ENCODE peak calls at places on chromosomes 2 and 18, in eight cellular contexts. One of them, this sample, is unnamed.

GRCh38 chr2:26905341-26906198 is 57.6 kb downstream of the DPYSL5 start:
- DNase-seq in SJSA1: no peak
- DNase-seq in glutamatergic neuron: no peak
- DNase-seq in stimulated activated CD4-positive, alpha-beta T cell treated with anti-CD3 and anti-CD28 coated beads, Interleukin-4, amount 100 ng/mL, for 4 hours: no peak
- DNase-seq in T follicular helper cell: no peak
- DNase-seq in HL-60: no peak
- DNase-seq in islet precursor cell: no peak
- DNase-seq in fibroblast of mammary gland: no peak
- DNase-seq in this sample: no peak

GRCh38 chr18:45764000-45764686 is 40.2 kb downstream of the SLC14A1 start:
- DNase-seq in SJSA1: no peak
- DNase-seq in glutamatergic neuron: no peak
- DNase-seq in stimulated activated CD4-positive, alpha-beta T cell treated with anti-CD3 and anti-CD28 coated beads, Interleukin-4, amount 100 ng/mL, for 4 hours: no peak
- DNase-seq in T follicular helper cell: no peak
- DNase-seq in HL-60: no peak
- DNase-seq in islet precursor cell: no peak
- DNase-seq in fibroblast of mammary gland: peak
- DNase-seq in this sample: no peak

GRCh38 chr2:39504790-39505335 is 67.8 kb upstream of the MAP4K3 start:
- DNase-seq in SJSA1: peak
- DNase-seq in glutamatergic neuron: no peak
- DNase-seq in stimulated activated CD4-positive, alpha-beta T cell treated with anti-CD3 and anti-CD28 coated beads, Interleukin-4, amount 100 ng/mL, for 4 hours: no peak
- DNase-seq in T follicular helper cell: no peak
- DNase-seq in HL-60: no peak
- DNase-seq in islet precursor cell: no peak
- DNase-seq in fibroblast of mammary gland: peak
- DNase-seq in this sample: no peak

GRCh38 chr2:68368657-68369339 is 3.7 kb downstream of the PLEK start:
- DNase-seq in SJSA1: no peak
- DNase-seq in glutamatergic neuron: no peak
- DNase-seq in stimulated activated CD4-positive, alpha-beta T cell treated with anti-CD3 and anti-CD28 coated beads, Interleukin-4, amount 100 ng/mL, for 4 hours: no peak
- DNase-seq in T follicular helper cell: no peak
- DNase-seq in HL-60: no peak
- DNase-seq in islet precursor cell: peak
- DNase-seq in fibroblast of mammary gland: peak
- DNase-seq in this sample: no peak

GRCh38 chr18:4024702-4025101 is 430.4 kb downstream of the DLGAP1 start:
- DNase-seq in SJSA1: no peak
- DNase-seq in glutamatergic neuron: no peak
- DNase-seq in stimulated activated CD4-positive, alpha-beta T cell treated with anti-CD3 and anti-CD28 coated beads, Interleukin-4, amount 100 ng/mL, for 4 hours: no peak
- DNase-seq in T follicular helper cell: no peak
- DNase-seq in HL-60: no peak
- DNase-seq in islet precursor cell: no peak
- DNase-seq in fibroblast of mammary gland: no peak
- DNase-seq in this sample: no peak

GRCh38 chr2:106144621-106145331 is 49.3 kb downstream of the UXS1 start:
- DNase-seq in SJSA1: peak
- DNase-seq in glutamatergic neuron: no peak
- DNase-seq in stimulated activated CD4-positive, alpha-beta T cell treated with anti-CD3 and anti-CD28 coated beads, Interleukin-4, amount 100 ng/mL, for 4 hours: peak
- DNase-seq in T follicular helper cell: peak
- DNase-seq in HL-60: no peak
- DNase-seq in islet precursor cell: no peak
- DNase-seq in fibroblast of mammary gland: no peak
- DNase-seq in this sample: no peak

GRCh38 chr2:218432676-218433365 is 13.9 kb downstream of the VIL1 start:
- DNase-seq in SJSA1: no peak
- DNase-seq in glutamatergic neuron: no peak
- DNase-seq in stimulated activated CD4-positive, alpha-beta T cell treated with anti-CD3 and anti-CD28 coated beads, Interleukin-4, amount 100 ng/mL, for 4 hours: no peak
- DNase-seq in T follicular helper cell: no peak
- DNase-seq in HL-60: no peak
- DNase-seq in islet precursor cell: peak
- DNase-seq in fibroblast of mammary gland: no peak
- DNase-seq in this sample: no peak

GRCh38 chr2:28155627-28156026 is 237.0 kb upstream of the FOSL2 start:
- DNase-seq in SJSA1: no peak
- DNase-seq in glutamatergic neuron: no peak
- DNase-seq in stimulated activated CD4-positive, alpha-beta T cell treated with anti-CD3 and anti-CD28 coated beads, Interleukin-4, amount 100 ng/mL, for 4 hours: no peak
- DNase-seq in T follicular helper cell: no peak
- DNase-seq in HL-60: peak
- DNase-seq in islet precursor cell: no peak
- DNase-seq in fibroblast of mammary gland: peak
- DNase-seq in this sample: no peak

GRCh38 chr2:21451418-21451817 is 327.6 kb downstream of the TDRD15 start:
- DNase-seq in SJSA1: peak
- DNase-seq in glutamatergic neuron: no peak
- DNase-seq in stimulated activated CD4-positive, alpha-beta T cell treated with anti-CD3 and anti-CD28 coated beads, Interleukin-4, amount 100 ng/mL, for 4 hours: no peak
- DNase-seq in T follicular helper cell: no peak
- DNase-seq in HL-60: no peak
- DNase-seq in islet precursor cell: no peak
- DNase-seq in fibroblast of mammary gland: no peak
- DNase-seq in this sample: no peak

GRCh38 chr18:30623401-30624065 is 419.0 kb downstream of the DSC3 start:
- DNase-seq in SJSA1: no peak
- DNase-seq in glutamatergic neuron: no peak
- DNase-seq in stimulated activated CD4-positive, alpha-beta T cell treated with anti-CD3 and anti-CD28 coated beads, Interleukin-4, amount 100 ng/mL, for 4 hours: no peak
- DNase-seq in T follicular helper cell: no peak
- DNase-seq in HL-60: no peak
- DNase-seq in islet precursor cell: no peak
- DNase-seq in fibroblast of mammary gland: no peak
- DNase-seq in this sample: no peak

GRCh38 chr2:101278925-101279324 is 26.2 kb downstream of the CNOT11 start:
- DNase-seq in SJSA1: no peak
- DNase-seq in glutamatergic neuron: no peak
- DNase-seq in stimulated activated CD4-positive, alpha-beta T cell treated with anti-CD3 and anti-CD28 coated beads, Interleukin-4, amount 100 ng/mL, for 4 hours: no peak
- DNase-seq in T follicular helper cell: no peak
- DNase-seq in HL-60: no peak
- DNase-seq in islet precursor cell: no peak
- DNase-seq in fibroblast of mammary gland: no peak
- DNase-seq in this sample: no peak

GRCh38 chr2:45849491-45850283 is 198.2 kb downstream of the PRKCE start:
- DNase-seq in SJSA1: no peak
- DNase-seq in glutamatergic neuron: no peak
- DNase-seq in stimulated activated CD4-positive, alpha-beta T cell treated with anti-CD3 and anti-CD28 coated beads, Interleukin-4, amount 100 ng/mL, for 4 hours: no peak
- DNase-seq in T follicular helper cell: no peak
- DNase-seq in HL-60: no peak
- DNase-seq in islet precursor cell: no peak
- DNase-seq in fibroblast of mammary gland: peak
- DNase-seq in this sample: no peak

GRCh38 chr18:8288447-8289213 is 320.6 kb upstream of the RAB12 start:
- DNase-seq in SJSA1: no peak
- DNase-seq in glutamatergic neuron: no peak
- DNase-seq in stimulated activated CD4-positive, alpha-beta T cell treated with anti-CD3 and anti-CD28 coated beads, Interleukin-4, amount 100 ng/mL, for 4 hours: no peak
- DNase-seq in T follicular helper cell: no peak
- DNase-seq in HL-60: no peak
- DNase-seq in islet precursor cell: no peak
- DNase-seq in fibroblast of mammary gland: no peak
- DNase-seq in this sample: no peak

GRCh38 chr18:12838178-12838634 is 45.8 kb downstream of the PTPN2 start:
- DNase-seq in SJSA1: peak
- DNase-seq in glutamatergic neuron: no peak
- DNase-seq in stimulated activated CD4-positive, alpha-beta T cell treated with anti-CD3 and anti-CD28 coated beads, Interleukin-4, amount 100 ng/mL, for 4 hours: no peak
- DNase-seq in T follicular helper cell: no peak
- DNase-seq in HL-60: peak
- DNase-seq in islet precursor cell: no peak
- DNase-seq in fibroblast of mammary gland: peak
- DNase-seq in this sample: peak

GRCh38 chr2:120436885-120437603 is 91.1 kb downstream of the INHBB start:
- DNase-seq in SJSA1: peak
- DNase-seq in glutamatergic neuron: peak
- DNase-seq in stimulated activated CD4-positive, alpha-beta T cell treated with anti-CD3 and anti-CD28 coated beads, Interleukin-4, amount 100 ng/mL, for 4 hours: no peak
- DNase-seq in T follicular helper cell: no peak
- DNase-seq in HL-60: no peak
- DNase-seq in islet precursor cell: peak
- DNase-seq in fibroblast of mammary gland: peak
- DNase-seq in this sample: no peak

GRCh38 chr2:148523315-148523714 is 121.2 kb upstream of the EPC2 start:
- DNase-seq in SJSA1: no peak
- DNase-seq in glutamatergic neuron: no peak
- DNase-seq in stimulated activated CD4-positive, alpha-beta T cell treated with anti-CD3 and anti-CD28 coated beads, Interleukin-4, amount 100 ng/mL, for 4 hours: no peak
- DNase-seq in T follicular helper cell: no peak
- DNase-seq in HL-60: no peak
- DNase-seq in islet precursor cell: no peak
- DNase-seq in fibroblast of mammary gland: no peak
- DNase-seq in this sample: no peak

GRCh38 chr18:56240405-56240804 is 398.0 kb downstream of the TXNL1 start:
- DNase-seq in SJSA1: peak
- DNase-seq in glutamatergic neuron: no peak
- DNase-seq in stimulated activated CD4-positive, alpha-beta T cell treated with anti-CD3 and anti-CD28 coated beads, Interleukin-4, amount 100 ng/mL, for 4 hours: no peak
- DNase-seq in T follicular helper cell: no peak
- DNase-seq in HL-60: no peak
- DNase-seq in islet precursor cell: no peak
- DNase-seq in fibroblast of mammary gland: peak
- DNase-seq in this sample: no peak

GRCh38 chr18:22314406-22314805 is 103.3 kb downstream of the CTAGE1 start:
- DNase-seq in SJSA1: peak
- DNase-seq in glutamatergic neuron: no peak
- DNase-seq in stimulated activated CD4-positive, alpha-beta T cell treated with anti-CD3 and anti-CD28 coated beads, Interleukin-4, amount 100 ng/mL, for 4 hours: no peak
- DNase-seq in T follicular helper cell: no peak
- DNase-seq in HL-60: no peak
- DNase-seq in islet precursor cell: peak
- DNase-seq in fibroblast of mammary gland: peak
- DNase-seq in this sample: no peak

GRCh38 chr2:150441226-150441625 is 46.2 kb downstream of the RND3 start:
- DNase-seq in SJSA1: no peak
- DNase-seq in glutamatergic neuron: no peak
- DNase-seq in stimulated activated CD4-positive, alpha-beta T cell treated with anti-CD3 and anti-CD28 coated beads, Interleukin-4, amount 100 ng/mL, for 4 hours: no peak
- DNase-seq in T follicular helper cell: no peak
- DNase-seq in HL-60: no peak
- DNase-seq in islet precursor cell: no peak
- DNase-seq in fibroblast of mammary gland: no peak
- DNase-seq in this sample: no peak

GRCh38 chr18:57027190-57027708 is 119.6 kb upstream of the BOD1L2 start:
- DNase-seq in SJSA1: no peak
- DNase-seq in glutamatergic neuron: peak
- DNase-seq in stimulated activated CD4-positive, alpha-beta T cell treated with anti-CD3 and anti-CD28 coated beads, Interleukin-4, amount 100 ng/mL, for 4 hours: no peak
- DNase-seq in T follicular helper cell: no peak
- DNase-seq in HL-60: no peak
- DNase-seq in islet precursor cell: no peak
- DNase-seq in fibroblast of mammary gland: no peak
- DNase-seq in this sample: no peak

GRCh38 chr2:168246072-168246482 is 1.3 kb downstream of the STK39 start:
- DNase-seq in SJSA1: no peak
- DNase-seq in glutamatergic neuron: no peak
- DNase-seq in stimulated activated CD4-positive, alpha-beta T cell treated with anti-CD3 and anti-CD28 coated beads, Interleukin-4, amount 100 ng/mL, for 4 hours: no peak
- DNase-seq in T follicular helper cell: no peak
- DNase-seq in HL-60: no peak
- DNase-seq in islet precursor cell: peak
- DNase-seq in fibroblast of mammary gland: no peak
- DNase-seq in this sample: no peak

GRCh38 chr2:163800889-163801498 is 65.2 kb upstream of the FIGN start:
- DNase-seq in SJSA1: peak
- DNase-seq in glutamatergic neuron: no peak
- DNase-seq in stimulated activated CD4-positive, alpha-beta T cell treated with anti-CD3 and anti-CD28 coated beads, Interleukin-4, amount 100 ng/mL, for 4 hours: no peak
- DNase-seq in T follicular helper cell: no peak
- DNase-seq in HL-60: no peak
- DNase-seq in islet precursor cell: peak
- DNase-seq in fibroblast of mammary gland: no peak
- DNase-seq in this sample: no peak

GRCh38 chr2:120175000-120175581 is 48.1 kb downstream of the TMEM185B start:
- DNase-seq in SJSA1: peak
- DNase-seq in glutamatergic neuron: no peak
- DNase-seq in stimulated activated CD4-positive, alpha-beta T cell treated with anti-CD3 and anti-CD28 coated beads, Interleukin-4, amount 100 ng/mL, for 4 hours: no peak
- DNase-seq in T follicular helper cell: no peak
- DNase-seq in HL-60: peak
- DNase-seq in islet precursor cell: no peak
- DNase-seq in fibroblast of mammary gland: peak
- DNase-seq in this sample: no peak

GRCh38 chr2:164882276-164882675 is 40.7 kb upstream of the COBLL1 start:
- DNase-seq in SJSA1: no peak
- DNase-seq in glutamatergic neuron: no peak
- DNase-seq in stimulated activated CD4-positive, alpha-beta T cell treated with anti-CD3 and anti-CD28 coated beads, Interleukin-4, amount 100 ng/mL, for 4 hours: no peak
- DNase-seq in T follicular helper cell: no peak
- DNase-seq in HL-60: no peak
- DNase-seq in islet precursor cell: no peak
- DNase-seq in fibroblast of mammary gland: peak
- DNase-seq in this sample: no peak

GRCh38 chr2:241018051-241018891 is 19.9 kb downstream of the SNED1 start:
- DNase-seq in SJSA1: peak
- DNase-seq in glutamatergic neuron: no peak
- DNase-seq in stimulated activated CD4-positive, alpha-beta T cell treated with anti-CD3 and anti-CD28 coated beads, Interleukin-4, amount 100 ng/mL, for 4 hours: no peak
- DNase-seq in T follicular helper cell: no peak
- DNase-seq in HL-60: no peak
- DNase-seq in islet precursor cell: no peak
- DNase-seq in fibroblast of mammary gland: peak
- DNase-seq in this sample: no peak

GRCh38 chr2:174591740-174592139 is 5.9 kb downstream of the WIPF1 start:
- DNase-seq in SJSA1: no peak
- DNase-seq in glutamatergic neuron: no peak
- DNase-seq in stimulated activated CD4-positive, alpha-beta T cell treated with anti-CD3 and anti-CD28 coated beads, Interleukin-4, amount 100 ng/mL, for 4 hours: no peak
- DNase-seq in T follicular helper cell: no peak
- DNase-seq in HL-60: no peak
- DNase-seq in islet precursor cell: no peak
- DNase-seq in fibroblast of mammary gland: no peak
- DNase-seq in this sample: no peak

GRCh38 chr2:1550658-1551316 is 137.5 kb downstream of the TPO start:
- DNase-seq in SJSA1: peak
- DNase-seq in glutamatergic neuron: peak
- DNase-seq in stimulated activated CD4-positive, alpha-beta T cell treated with anti-CD3 and anti-CD28 coated beads, Interleukin-4, amount 100 ng/mL, for 4 hours: peak
- DNase-seq in T follicular helper cell: peak
- DNase-seq in HL-60: peak
- DNase-seq in islet precursor cell: peak
- DNase-seq in fibroblast of mammary gland: peak
- DNase-seq in this sample: no peak

GRCh38 chr2:16151281-16151570 is 210.9 kb downstream of the MYCN start:
- DNase-seq in SJSA1: no peak
- DNase-seq in glutamatergic neuron: no peak
- DNase-seq in stimulated activated CD4-positive, alpha-beta T cell treated with anti-CD3 and anti-CD28 coated beads, Interleukin-4, amount 100 ng/mL, for 4 hours: no peak
- DNase-seq in T follicular helper cell: no peak
- DNase-seq in HL-60: no peak
- DNase-seq in islet precursor cell: no peak
- DNase-seq in fibroblast of mammary gland: no peak
- DNase-seq in this sample: no peak

GRCh38 chr2:128235581-128235980 is 83.1 kb downstream of the HS6ST1 start:
- DNase-seq in SJSA1: no peak
- DNase-seq in glutamatergic neuron: no peak
- DNase-seq in stimulated activated CD4-positive, alpha-beta T cell treated with anti-CD3 and anti-CD28 coated beads, Interleukin-4, amount 100 ng/mL, for 4 hours: no peak
- DNase-seq in T follicular helper cell: no peak
- DNase-seq in HL-60: no peak
- DNase-seq in islet precursor cell: no peak
- DNase-seq in fibroblast of mammary gland: no peak
- DNase-seq in this sample: no peak

GRCh38 chr2:44707945-44708645 is 233.4 kb upstream of the SIX3 start:
- DNase-seq in SJSA1: no peak
- DNase-seq in glutamatergic neuron: no peak
- DNase-seq in stimulated activated CD4-positive, alpha-beta T cell treated with anti-CD3 and anti-CD28 coated beads, Interleukin-4, amount 100 ng/mL, for 4 hours: no peak
- DNase-seq in T follicular helper cell: no peak
- DNase-seq in HL-60: peak
- DNase-seq in islet precursor cell: no peak
- DNase-seq in fibroblast of mammary gland: no peak
- DNase-seq in this sample: peak

GRCh38 chr2:232960862-232961261 is 52.2 kb downstream of the NGEF start:
- DNase-seq in SJSA1: no peak
- DNase-seq in glutamatergic neuron: no peak
- DNase-seq in stimulated activated CD4-positive, alpha-beta T cell treated with anti-CD3 and anti-CD28 coated beads, Interleukin-4, amount 100 ng/mL, for 4 hours: no peak
- DNase-seq in T follicular helper cell: no peak
- DNase-seq in HL-60: no peak
- DNase-seq in islet precursor cell: peak
- DNase-seq in fibroblast of mammary gland: no peak
- DNase-seq in this sample: no peak

GRCh38 chr2:96869824-96870630 is at the start of gene SEMA4C:
- DNase-seq in SJSA1: peak
- DNase-seq in glutamatergic neuron: peak
- DNase-seq in stimulated activated CD4-positive, alpha-beta T cell treated with anti-CD3 and anti-CD28 coated beads, Interleukin-4, amount 100 ng/mL, for 4 hours: peak
- DNase-seq in T follicular helper cell: peak
- DNase-seq in HL-60: no peak
- DNase-seq in islet precursor cell: peak
- DNase-seq in fibroblast of mammary gland: no peak
- DNase-seq in this sample: no peak

This sample was measured in SIG-M5.